ENCODE peak calls at places on chromosomes 5 and 9, in seven cellular contexts. K, X, E, W, P, G and O are unnamed samples.

GRCh38 chr5:54171645-54172384 is 138.6 kb downstream of the ARL15 start:
- DNase-seq in K (no peak), X (peak), E (no peak), W (no peak), P (no peak), G (no peak), O (no peak)

GRCh38 chr5:55919625-55920024 is 68.5 kb downstream of the IL31RA start:
- DNase-seq in K (no peak), X (no peak), E (no peak), W (no peak), P (peak), G (no peak), O (no peak)

GRCh38 chr5:74927336-74927735 is 61.1 kb upstream of the FAM169A start:
- DNase-seq in K (no peak), X (no peak), E (no peak), W (no peak), P (no peak), G (no peak), O (no peak)

GRCh38 chr5:26121343-26121742 is 917.0 kb downstream of the CDH9 start:
- DNase-seq in K (no peak), X (no peak), E (peak), W (no peak), P (no peak), G (no peak), O (no peak)

GRCh38 chr9:34254141-34254913 is 74.7 kb downstream of the KIF24 start:
- DNase-seq in K (no peak), X (peak), E (no peak), W (no peak), P (no peak), G (peak), O (no peak)

GRCh38 chr5:143362828-143363227 is 40.7 kb downstream of the NR3C1 start:
- DNase-seq in K (no peak), X (no peak), E (no peak), W (no peak), P (no peak), G (no peak), O (no peak)

GRCh38 chr5:56816546-56817081 is 1.3 kb downstream of the MAP3K1 start:
- DNase-seq in K (peak), X (peak), E (peak), W (no peak), P (peak), G (no peak), O (peak)

GRCh38 chr9:15837079-15837679 is 284.3 kb downstream of the CCDC171 start:
- DNase-seq in K (no peak), X (peak), E (peak), W (peak), P (no peak), G (no peak), O (no peak)

GRCh38 chr9:130870491-130871381 is 25.9 kb downstream of the QRFP start:
- DNase-seq in K (peak), X (no peak), E (no peak), W (peak), P (no peak), G (no peak), O (no peak)

GRCh38 chr5:43401827-43402226 is 10.4 kb downstream of the CCL28 start:
- DNase-seq in K (no peak), X (no peak), E (no peak), W (no peak), P (no peak), G (no peak), O (no peak)

GRCh38 chr9:121498487-121499176 is 1.0 kb downstream of the GGTA1 start:
- DNase-seq in K (peak), X (peak), E (no peak), W (no peak), P (no peak), G (peak), O (no peak)

GRCh38 chr5:144368556-144368955 is 197.9 kb downstream of the KCTD16 start:
- DNase-seq in K (no peak), X (peak), E (peak), W (no peak), P (no peak), G (no peak), O (no peak)

GRCh38 chr5:162325143-162325727 is 257.7 kb downstream of the GABRG2 start:
- DNase-seq in K (no peak), X (no peak), E (peak), W (no peak), P (no peak), G (no peak), O (no peak)

GRCh38 chr5:2523180-2523579 is 228.3 kb downstream of the IRX2 start:
- DNase-seq in K (no peak), X (no peak), E (no peak), W (no peak), P (peak), G (no peak), O (no peak)

GRCh38 chr5:168683247-168683926 is 104.2 kb upstream of the PANK3 start:
- DNase-seq in K (no peak), X (no peak), E (no peak), W (no peak), P (no peak), G (no peak), O (peak)

GRCh38 chr9:108168451-108168850 is 678.9 kb upstream of the KLF4 start:
- DNase-seq in K (no peak), X (no peak), E (no peak), W (no peak), P (no peak), G (no peak), O (no peak)

GRCh38 chr5:27845248-27845647 is 806.9 kb upstream of the CDH9 start:
- DNase-seq in K (no peak), X (no peak), E (no peak), W (no peak), P (no peak), G (no peak), O (no peak)

GRCh38 chr9:23587433-23587832 is 238.6 kb downstream of the ELAVL2 start:
- DNase-seq in K (peak), X (no peak), E (peak), W (no peak), P (no peak), G (peak), O (no peak)

GRCh38 chr9:13970018-13970417 is 343.9 kb downstream of the NFIB start:
- DNase-seq in K (no peak), X (no peak), E (no peak), W (no peak), P (no peak), G (no peak), O (no peak)

GRCh38 chr9:113559834-113560620 is 96.5 kb downstream of the RGS3 start:
- DNase-seq in K (no peak), X (no peak), E (no peak), W (no peak), P (peak), G (no peak), O (no peak)

GRCh38 chr5:147752666-147753290 is 29.8 kb downstream of the JAKMIP2 start:
- DNase-seq in K (no peak), X (no peak), E (no peak), W (no peak), P (no peak), G (no peak), O (no peak)

GRCh38 chr5:88660947-88661869 is 221.8 kb downstream of the MEF2C start:
- DNase-seq in K (peak), X (peak), E (peak), W (no peak), P (no peak), G (no peak), O (no peak)

GRCh38 chr9:1005043-1005667 is 28.7 kb downstream of the DMRT3 start:
- DNase-seq in K (no peak), X (peak), E (peak), W (peak), P (no peak), G (no peak), O (peak)

GRCh38 chr5:57595530-57596098 is 113.0 kb upstream of the ACTBL2 start:
- DNase-seq in K (no peak), X (no peak), E (no peak), W (no peak), P (no peak), G (no peak), O (no peak)

GRCh38 chr5:37071487-37071886 is 177.7 kb downstream of the CPLANE1 start:
- DNase-seq in K (no peak), X (no peak), E (no peak), W (no peak), P (no peak), G (no peak), O (no peak)

GRCh38 chr5:96934291-96934694 is 1.6 kb upstream of the LNPEP start:
- DNase-seq in K (no peak), X (no peak), E (peak), W (no peak), P (no peak), G (no peak), O (no peak)

GRCh38 chr9:8694983-8695588 is 895.5 kb upstream of the DMAC1 start:
- DNase-seq in K (no peak), X (no peak), E (no peak), W (no peak), P (no peak), G (no peak), O (no peak)

GRCh38 chr5:171946382-171946781 is 60.1 kb downstream of the FBXW11 start:
- DNase-seq in K (no peak), X (no peak), E (no peak), W (no peak), P (no peak), G (no peak), O (no peak)

GRCh38 chr5:167485395-167485794 is 806.0 kb upstream of the WWC1 start:
- DNase-seq in K (no peak), X (peak), E (no peak), W (no peak), P (no peak), G (no peak), O (no peak)

GRCh38 chr9:77221431-77221830 is 44.1 kb downstream of the VPS13A start:
- DNase-seq in K (no peak), X (no peak), E (no peak), W (no peak), P (no peak), G (no peak), O (no peak)

GRCh38 chr5:139228201-139228796 is 30.1 kb upstream of the SIL1 start:
- DNase-seq in K (no peak), X (no peak), E (no peak), W (no peak), P (no peak), G (no peak), O (no peak)

GRCh38 chr5:108461628-108462367 is 79.9 kb upstream of the FBXL17 start:
- DNase-seq in K (no peak), X (peak), E (no peak), W (no peak), P (no peak), G (no peak), O (no peak)

GRCh38 chr9:35367451-35367850 is 122.5 kb upstream of the RUSC2 start:
- DNase-seq in K (no peak), X (peak), E (no peak), W (no peak), P (no peak), G (peak), O (no peak)

GRCh38 chr9:120776788-120777187 is 16.4 kb downstream of the FBXW2 start:
- DNase-seq in K (no peak), X (no peak), E (no peak), W (no peak), P (no peak), G (no peak), O (no peak)

GRCh38 chr9:69131682-69132081 is 42.4 kb upstream of the TJP2 start:
- DNase-seq in K (no peak), X (peak), E (no peak), W (no peak), P (no peak), G (peak), O (no peak)

GRCh38 chr5:106956187-106956586 is 714.5 kb downstream of the EFNA5 start:
- DNase-seq in K (no peak), X (no peak), E (no peak), W (no peak), P (no peak), G (no peak), O (no peak)

GRCh38 chr9:93023521-93023815 is 35.0 kb upstream of the SUSD3 start:
- DNase-seq in K (no peak), X (no peak), E (no peak), W (no peak), P (no peak), G (no peak), O (no peak)
- H3K27ac ChIP-seq in K (no peak), X (no peak), E (no peak), W (no peak), P (no peak), G (no peak), O (peak)

DNA sequence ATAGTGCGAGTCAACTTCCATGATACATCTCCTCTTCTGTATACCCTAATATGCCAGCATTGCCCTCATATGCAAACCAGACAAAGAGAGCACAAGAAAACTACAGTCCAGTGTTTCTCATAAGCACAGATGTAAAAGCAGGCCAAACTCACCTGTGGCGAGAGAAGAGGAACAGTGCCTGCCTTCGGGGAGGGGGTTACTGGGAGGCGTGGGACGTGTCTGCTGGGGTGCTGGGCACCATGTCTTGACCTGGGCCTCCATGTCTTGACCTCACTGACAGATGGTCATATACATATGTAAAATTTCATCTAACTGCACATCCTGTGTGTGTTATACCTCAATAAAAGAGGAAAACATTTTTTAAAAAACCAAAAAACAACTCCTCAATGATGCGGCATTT is 159.3 kb upstream of the PPP1R26 start:
- DNase-seq in K (no peak), X (no peak), E (no peak), W (no peak), P (peak), G (no peak), O (no peak)
- H3K4me3 ChIP-seq in K (no peak), X (no peak), E (no peak), W (no peak), P (no peak), G (no peak), O (no peak)

DNA sequence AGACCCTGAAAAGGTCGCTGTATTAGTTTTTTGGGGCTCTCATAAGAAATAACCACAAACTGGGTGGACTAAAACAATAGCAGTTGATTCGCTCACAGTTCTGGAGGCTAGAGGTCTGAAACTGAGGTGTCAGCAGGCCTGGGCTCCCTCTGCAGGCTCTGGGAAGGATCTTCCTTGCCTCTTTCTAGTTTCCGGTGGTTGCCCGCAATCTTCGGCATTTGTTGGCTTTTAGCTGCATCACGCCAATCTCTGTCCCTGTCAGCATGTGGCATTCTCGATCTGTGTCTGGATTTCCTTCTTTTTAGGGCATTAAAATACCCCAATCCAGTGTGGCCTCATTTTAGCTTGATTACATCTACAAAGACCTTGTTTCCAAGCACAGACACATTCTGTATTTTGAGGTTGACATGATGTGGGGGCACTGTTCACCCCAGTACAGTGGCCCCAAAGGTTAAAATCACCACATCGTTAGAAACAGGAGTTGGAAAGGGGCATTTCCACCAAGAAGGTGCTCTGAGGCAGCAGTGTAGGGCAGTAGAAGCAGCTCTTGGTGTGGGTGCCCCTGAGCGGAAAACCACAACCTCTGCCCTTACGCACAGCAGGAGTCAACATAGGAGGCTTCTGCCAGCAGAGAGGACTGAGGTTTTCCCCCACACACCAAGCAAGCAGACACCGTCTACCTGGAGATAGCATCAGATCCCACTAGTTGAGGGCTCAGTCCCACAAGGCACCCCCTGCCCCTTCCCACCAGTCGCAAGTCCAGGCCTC is 13.5 kb downstream of the ZNF79 start:
- DNase-seq in K (no peak), X (no peak), E (no peak), W (no peak), P (no peak), G (no peak), O (peak)
- TF ChIP-seq CTCF in K (no peak), X (peak), E (peak), W (no peak), P (no peak), G (no peak), O (no peak)

DNA sequence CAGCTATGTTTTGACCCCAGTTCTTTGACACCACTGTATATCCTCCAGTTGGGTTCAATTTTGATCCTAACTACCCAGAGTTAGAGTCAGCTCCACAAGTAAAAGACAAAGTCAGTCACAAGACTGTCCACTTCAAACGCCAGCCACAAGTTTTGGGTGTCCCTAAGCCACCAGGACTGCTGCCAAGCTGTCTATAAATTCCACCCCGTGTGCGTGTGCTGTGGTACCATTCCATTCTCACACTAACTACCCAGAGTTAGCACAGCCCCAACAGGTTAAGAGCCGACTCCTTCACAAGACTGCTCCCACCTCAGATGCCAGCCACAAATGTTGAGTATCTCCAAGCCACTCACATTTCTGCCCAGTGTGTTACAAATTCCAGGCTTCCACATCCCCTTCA is 56.7 kb downstream of the APC start:
- DNase-seq in K (peak), X (no peak), E (no peak), W (no peak), P (no peak), G (no peak), O (no peak)
- H3K27ac ChIP-seq in K (peak), X (no peak), E (no peak), W (no peak), P (no peak), G (no peak), O (no peak)

GRCh38 chr5:179331591-179331990 is 13.7 kb downstream of the ADAMTS2 start:
- DNase-seq in K (no peak), X (no peak), E (peak), W (no peak), P (no peak), G (no peak), O (no peak)
- H3K4me3 ChIP-seq in K (no peak), X (no peak), E (no peak), W (no peak), P (no peak), G (no peak), O (no peak)

DNA sequence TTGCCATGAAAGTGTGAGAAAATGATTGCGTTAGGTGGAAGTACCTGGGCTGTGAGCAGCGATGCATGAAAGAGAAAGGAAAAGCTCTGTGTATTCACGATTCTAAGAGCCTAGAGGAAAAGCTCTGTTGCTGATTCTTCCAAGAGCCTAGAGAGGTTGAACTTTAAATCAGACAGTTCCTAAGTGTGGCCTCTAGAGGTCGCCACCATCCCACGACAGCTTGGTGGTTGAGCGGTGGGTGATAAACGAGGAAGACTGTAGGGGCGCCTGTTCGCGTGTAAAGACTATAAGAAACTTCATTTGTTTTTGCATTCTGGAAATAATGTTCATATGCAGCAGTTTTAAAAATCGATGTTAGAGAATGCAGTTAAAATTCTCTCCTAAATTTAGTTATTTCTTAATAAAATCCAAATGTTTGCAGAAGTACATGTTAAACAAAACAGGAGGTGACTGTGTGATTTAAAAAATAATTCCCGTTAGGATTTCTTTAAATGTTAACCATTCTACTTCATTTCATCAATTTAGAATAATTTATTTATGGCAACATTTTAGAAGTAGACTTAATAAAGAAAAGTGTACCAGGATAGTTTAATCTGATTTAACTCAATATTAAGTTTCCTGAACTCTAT is 107.7 kb downstream of the TENT4A start:
- DNase-seq in K (no peak), X (no peak), E (peak), W (no peak), P (no peak), G (no peak), O (peak)
- TF ChIP-seq CTCF in K (no peak), X (peak), E (peak), W (peak), P (no peak), G (peak), O (peak)

GRCh38 chr5:178123094-178123986 is 7.5 kb upstream of the RMND5B start:
- DNase-seq in K (no peak), X (no peak), E (no peak), W (no peak), P (no peak), G (no peak), O (no peak)

GRCh38 chr5:178126556-178126955 is 4.3 kb upstream of the RMND5B start:
- DNase-seq in K (no peak), X (no peak), E (no peak), W (no peak), P (no peak), G (no peak), O (no peak)

GRCh38 chr5:178122346-178122745 is 8.5 kb upstream of the RMND5B start:
- DNase-seq in K (no peak), X (no peak), E (no peak), W (no peak), P (no peak), G (no peak), O (no peak)

GRCh38 chr5:178123987-178124925 is 6.6 kb upstream of the RMND5B start:
- DNase-seq in K (no peak), X (no peak), E (no peak), W (no peak), P (no peak), G (no peak), O (no peak)

DNA sequence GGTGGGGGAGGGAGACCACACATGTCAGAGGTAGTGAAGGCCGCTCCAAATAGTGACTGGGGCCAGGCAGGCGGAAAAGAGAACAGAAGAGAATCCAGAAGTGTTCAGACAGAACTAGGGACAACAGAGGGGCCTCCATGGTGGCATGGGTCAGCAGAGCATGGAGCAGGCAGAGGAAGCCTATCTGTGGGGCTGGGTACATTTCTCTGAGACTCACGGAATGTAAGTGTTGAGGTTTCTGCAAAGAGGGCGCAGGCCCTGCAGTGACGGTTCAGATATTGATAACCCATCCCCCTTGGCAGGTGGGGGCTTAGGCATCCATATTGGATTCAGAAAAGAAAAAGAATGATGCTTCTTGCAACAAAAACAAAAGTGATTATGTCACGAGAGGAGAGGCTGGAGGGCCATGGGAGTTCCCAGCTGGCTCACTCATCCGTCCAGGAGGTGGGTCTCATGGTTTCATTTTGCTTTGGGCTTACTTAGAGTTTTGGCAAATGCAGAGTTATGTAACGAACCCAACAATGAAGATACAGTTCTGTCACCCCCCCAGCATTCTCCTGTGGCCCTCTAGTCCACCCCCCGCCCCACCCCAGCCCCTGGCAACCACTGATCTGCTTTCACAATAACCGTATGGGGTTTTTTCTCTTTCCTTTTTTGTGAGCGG is 5.4 kb upstream of the RMND5B start:
- DNase-seq in K (no peak), X (no peak), E (no peak), W (no peak), P (no peak), G (no peak), O (no peak)
- H3K27ac ChIP-seq in K (no peak), X (no peak), E (no peak), W (no peak), P (no peak), G (no peak), O (no peak)